ENCODE peak calls at places on chromosomes 16 and 17, in seven cellular contexts. U is NCI-H1048; I is central memory CD8-positive, alpha-beta T cell; A is activated T-cell treated with anti-CD3 and anti-CD28 coated beads, Interleukin-2, amount 50 U/mL, for 4 hours; E is naive thymus-derived CD8-positive, alpha-beta T cell; J is GM12865; S is T-helper 9 cell. M is an unnamed sample.

GRCh38 chr17:45792995-45793755 is 9.1 kb downstream of the CRHR1 start:
- DNase-seq in U (no peak), S (no peak), A (no peak), I (no peak), E (no peak), J (no peak), M (no peak)

GRCh38 chr17:30290696-30291570 is 811 bp downstream of the BLMH start:
- DNase-seq in J (peak; percentile 61), E (no peak), A (peak; percentile 21), S (peak; percentile 6), I (peak; percentile 13), U (no peak), M (peak; percentile 49)

GRCh38 chr17:79388556-79389295 is 222.1 kb downstream of the RBFOX3 start:
- DNase-seq in E (no peak), S (no peak), U (no peak), A (no peak), I (no peak), J (peak; percentile 48), M (no peak)

GRCh38 chr16:47073223-47074155 is 70.3 kb downstream of the NETO2 start:
- DNase-seq in U (no peak), E (no peak), A (no peak), I (no peak), J (no peak), S (no peak), M (peak; percentile 6)

GRCh38 chr17:42313773-42314566 is 25.7 kb downstream of the STAT5A start:
- DNase-seq in A (peak; percentile 55), J (no peak), S (no peak), U (no peak), E (no peak), I (no peak), M (no peak)

GRCh38 chr17:40086150-40087044 is 14.0 kb downstream of the NR1D1 start:
- DNase-seq in I (peak; percentile 25), E (peak; percentile 82), A (peak; percentile 62), J (peak; percentile 58), U (no peak), S (peak; percentile 63), M (peak; percentile 45)

GRCh38 chr16:3038896-3039295 is 2.2 kb upstream of the BICDL2 start:
- DNase-seq in U (no peak), A (no peak), I (no peak), J (no peak), S (no peak), E (no peak), M (no peak)

GRCh38 chr17:3448059-3448630 is 14.5 kb upstream of the OR1E2 start:
- DNase-seq in E (no peak), A (no peak), U (no peak), I (no peak), J (no peak), S (no peak), M (no peak)

GRCh38 chr17:27244481-27245223 is 49.3 kb upstream of the WSB1 start:
- DNase-seq in S (no peak), I (no peak), E (no peak), U (no peak), A (no peak), J (no peak), M (no peak)

GRCh38 chr16:56357291-56357764 is 68.0 kb downstream of the AMFR start:
- DNase-seq in J (no peak), E (no peak), S (no peak), A (no peak), U (no peak), I (no peak), M (no peak)

GRCh38 chr16:1305823-1306222 is 3.6 kb upstream of the UBE2I start:
- DNase-seq in I (no peak), A (no peak), J (no peak), S (no peak), U (no peak), E (peak; percentile 70), M (no peak)

GRCh38 chr17:43809121-43809520 is 23.8 kb downstream of the MPP3 start:
- DNase-seq in E (no peak), J (no peak), I (no peak), S (no peak), U (no peak), A (no peak), M (no peak)

GRCh38 chr16:12257926-12258561 is 281.5 kb downstream of the SNX29 start:
- DNase-seq in A (no peak), S (no peak), I (no peak), E (no peak), J (no peak), U (no peak), M (no peak)

GRCh38 chr16:67268136-67268579 is 11.2 kb upstream of the PLEKHG4 start:
- DNase-seq in I (no peak), E (no peak), J (no peak), A (no peak), U (no peak), S (no peak), M (no peak)

GRCh38 chr17:61405047-61405685 is 5.5 kb downstream of the TBX2 start:
- DNase-seq in I (no peak), U (no peak), J (no peak), A (no peak), E (peak; percentile 43), S (no peak), M (no peak)

GRCh38 chr16:82133798-82134197 is 36.2 kb downstream of the MPHOSPH6 start:
- DNase-seq in U (no peak), S (no peak), A (no peak), I (no peak), J (no peak), E (no peak), M (no peak)

GRCh38 chr17:78708510-78708973 is 73.5 kb downstream of the CYTH1 start:
- DNase-seq in I (peak; percentile 34), U (peak; percentile 53), A (peak; percentile 56), S (peak; percentile 44), E (peak; percentile 75), J (peak; percentile 93), M (peak; percentile 46)

GRCh38 chr16:89437251-89437987 is 52.9 kb downstream of the ANKRD11 start:
- DNase-seq in J (no peak), A (no peak), E (no peak), U (no peak), I (no peak), S (no peak), M (no peak)

GRCh38 chr17:44065668-44066203 is 735 bp downstream of the LSM12 start:
- DNase-seq in S (no peak), J (peak; percentile 32), U (no peak), A (no peak), I (no peak), E (no peak), M (peak; percentile 19)

GRCh38 chr16:4611337-4612023 is 3.2 kb downstream of the UBALD1 start:
- DNase-seq in E (no peak), J (no peak), I (no peak), A (no peak), U (no peak), S (no peak), M (no peak)

GRCh38 chr17:81025756-81026155 is 9.2 kb upstream of the BAIAP2 start:
- DNase-seq in I (no peak), E (no peak), J (no peak), S (no peak), A (no peak), U (no peak), M (no peak)

GRCh38 chr16:73956592-73957495 is 339.8 kb upstream of the PSMD7 start:
- DNase-seq in I (no peak), E (no peak), A (no peak), J (peak; percentile 54), S (peak; percentile 3), U (no peak), M (no peak)

GRCh38 chr17:14919049-14919545 is 346.0 kb downstream of the PMP22 start:
- DNase-seq in S (no peak), U (no peak), J (no peak), I (no peak), E (no peak), A (no peak), M (no peak)

GRCh38 chr16:3112058-3112880 is at the start of gene ZNF205:
- DNase-seq in A (no peak), E (no peak), U (no peak), S (no peak), J (peak; percentile 25), I (no peak), M (no peak)

GRCh38 chr17:55273579-55274370 is 9.0 kb downstream of the HLF start:
- DNase-seq in E (no peak), J (no peak), A (no peak), S (no peak), U (no peak), I (no peak), M (no peak)

GRCh38 chr16:47779201-47780016 is 318.3 kb downstream of the PHKB start:
- DNase-seq in I (no peak), E (no peak), A (no peak), S (no peak), J (peak; percentile 41), U (no peak), M (no peak)

GRCh38 chr17:76147211-76148014 is 6.4 kb upstream of the FOXJ1 start:
- DNase-seq in E (no peak), A (no peak), J (no peak), S (no peak), I (no peak), U (no peak), M (no peak)

GRCh38 chr16:27867122-27868110 is 196.1 kb downstream of the GSG1L start:
- DNase-seq in I (peak; percentile 11), U (peak; percentile 30), A (no peak), J (peak; percentile 83), E (peak; percentile 66), S (peak; percentile 23), M (peak; percentile 22)

M was measured in T-helper 1 cell.